ENCODE peak calls at places on chromosomes 12 and 14, in five cellular contexts. F is PC-3, H is naive B cell, Q is EL, Y is NCI-H1694 treated with DMSO at 0.1 percent for 48 hours. O is an unnamed sample.

GRCh38 chr12:2306012-2306411 is 253.2 kb downstream of the CACNA1C start:
- DNase-seq in Y (peak), F (no peak), H (no peak), Q (no peak), O (no peak)

GRCh38 chr12:46549527-46550265 is 177.1 kb upstream of the SLC38A2 start:
- DNase-seq in F (peak), Y (no peak), Q (peak), H (no peak), O (peak)

GRCh38 chr12:53808023-53808705 is 56.4 kb upstream of the CISTR start:
- DNase-seq in F (no peak), Y (no peak), Q (no peak), H (no peak), O (no peak)

GRCh38 chr12:57616383-57617101 is 5.3 kb downstream of the ARHGEF25 start:
- DNase-seq in Q (peak), H (no peak), Y (no peak), F (no peak), O (no peak)

GRCh38 chr14:56333361-56334279 is 215.4 kb downstream of the PELI2 start:
- DNase-seq in Q (peak), Y (peak), F (peak), H (no peak), O (no peak)

GRCh38 chr14:75549169-75549568 is 26.9 kb downstream of the BATF start:
- DNase-seq in F (no peak), H (no peak), Y (no peak), Q (no peak), O (no peak)

GRCh38 chr12:66695130-66695529 is 16.3 kb upstream of the GRIP1 start:
- DNase-seq in Q (no peak), F (no peak), H (no peak), Y (no peak), O (no peak)

GRCh38 chr12:87967871-87968270 is 61.3 kb downstream of the C12orf50 start:
- DNase-seq in Y (no peak), F (no peak), H (no peak), Q (no peak), O (no peak)

GRCh38 chr14:64639340-64639821 is 64.8 kb upstream of the PLEKHG3 start:
- DNase-seq in H (no peak), Q (peak), Y (no peak), F (peak), O (no peak)

GRCh38 chr14:104677506-104678332 is 11.7 kb upstream of the INF2 start:
- DNase-seq in F (peak), H (peak), Q (peak), Y (peak), O (no peak)

GRCh38 chr12:51390457-51391046 is 654 bp downstream of the GALNT6 start:
- DNase-seq in Y (no peak), Q (no peak), F (peak), H (no peak), O (no peak)

GRCh38 chr12:122481861-122482260 is 18.9 kb downstream of the ZCCHC8 start:
- DNase-seq in Q (peak), F (no peak), Y (no peak), H (no peak), O (no peak)

GRCh38 chr14:91405724-91406435 is 11.7 kb downstream of the CCDC88C start:
- DNase-seq in H (no peak), Q (no peak), Y (no peak), F (no peak), O (no peak)

GRCh38 chr14:74804219-74804825 is 41.2 kb downstream of the YLPM1 start:
- DNase-seq in Q (peak), H (peak), F (peak), Y (peak), O (peak)

GRCh38 chr14:91140672-91141071 is 26.8 kb downstream of the DGLUCY start:
- DNase-seq in Y (peak), H (no peak), F (peak), Q (no peak), O (no peak)

GRCh38 chr14:66045572-66046021 is 440.6 kb upstream of the CCDC196 start:
- DNase-seq in F (no peak), H (no peak), Q (no peak), Y (no peak), O (no peak)

GRCh38 chr12:115916910-115917668 is 360.4 kb downstream of the MED13L start:
- DNase-seq in H (peak), F (peak), Q (peak), Y (no peak), O (no peak)

GRCh38 chr14:34496679-34497513 is 34.9 kb upstream of the SPTSSA start:
- DNase-seq in Y (no peak), H (no peak), F (peak), Q (peak), O (peak)